ENCODE peak calls at places on chromosomes 5 and 9, in four cellular contexts. S is mammary epithelial cell, E is DND-41, A is GM23248. F is an unnamed sample.

GRCh38 chr5:107401470-107402085 is 269.2 kb downstream of the EFNA5 start:
- DNase-seq in S (no peak), E (no peak), A (no peak), F (no peak)

GRCh38 chr5:143019614-143020515 is 249.7 kb downstream of the ARHGAP26 start:
- DNase-seq in S (no peak), E (no peak), A (no peak), F (no peak)

GRCh38 chr5:111972080-111972479 is 215.1 kb upstream of the NREP start:
- DNase-seq in S (no peak), E (no peak), A (no peak), F (no peak)

GRCh38 chr5:2215059-2215458 is 332.3 kb upstream of the IRX4 start:
- DNase-seq in S (no peak), E (no peak), A (no peak), F (no peak)

GRCh38 chr5:145479271-145479670 is 355.9 kb downstream of the PRELID2 start:
- DNase-seq in S (no peak), E (no peak), A (peak), F (no peak)

GRCh38 chr5:159913481-159913880 is 2.8 kb upstream of the ADRA1B start:
- DNase-seq in S (no peak), E (no peak), A (no peak), F (no peak)

GRCh38 chr5:124865603-124866354 is 119.3 kb upstream of the ZNF608 start:
- DNase-seq in S (no peak), E (no peak), A (no peak), F (no peak)

GRCh38 chr9:76717611-76718010 is 46.6 kb upstream of the PCA3 start:
- DNase-seq in S (no peak), E (no peak), A (peak), F (no peak)

GRCh38 chr5:176389114-176389768 is 690 bp downstream of the HIGD2A start:
- DNase-seq in S (no peak), E (no peak), A (no peak), F (peak)

GRCh38 chr9:108477538-108478006 is 378.2 kb downstream of the ACTL7B start:
- DNase-seq in S (peak), E (no peak), A (peak), F (peak)

GRCh38 chr9:108476574-108476973 is 379.2 kb downstream of the ACTL7B start:
- DNase-seq in S (no peak), E (no peak), A (peak), F (peak)

GRCh38 chr9:108479989-108480652 is 375.7 kb downstream of the ACTL7B start:
- DNase-seq in S (no peak), E (no peak), A (no peak), F (no peak)

GRCh38 chr9:108478871-108479332 is 376.9 kb downstream of the ACTL7B start:
- DNase-seq in S (peak), E (no peak), A (peak), F (peak)

DNA sequence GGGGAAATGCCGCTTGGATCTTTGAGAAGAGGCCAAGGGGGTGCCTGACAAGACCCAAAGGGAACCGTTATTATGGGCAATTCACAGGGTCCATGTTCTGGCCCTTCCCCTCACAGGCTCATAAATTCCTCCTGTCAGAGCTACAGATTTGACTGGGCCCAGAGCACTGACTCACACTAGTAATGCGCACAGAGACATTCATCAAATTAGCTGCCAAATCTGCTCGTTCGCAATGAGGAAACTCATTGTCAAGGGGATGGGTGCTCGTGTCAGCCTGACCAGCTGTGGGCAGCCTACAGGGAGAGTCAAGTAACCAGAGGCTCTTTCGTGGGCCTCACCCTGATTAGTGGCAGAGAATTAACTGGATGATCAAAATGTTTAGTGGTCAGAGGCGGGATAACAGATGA is 377.4 kb downstream of the ACTL7B start:
- DNase-seq in S (peak), E (no peak), A (peak), F (peak)
- H2AFZ ChIP-seq in S (peak), E (no peak), A (peak), F (no peak)

GRCh38 chr5:95842955-95843544 is 20.5 kb upstream of the GLRX start:
- DNase-seq in S (no peak), E (peak), A (peak), F (peak)
- H2AFZ ChIP-seq in S (no peak), E (peak), A (peak), F (peak)

GRCh38 chr9:138050472-138051330 is 173.1 kb downstream of the CACNA1B start:
- DNase-seq in S (no peak), E (no peak), A (no peak), F (no peak)
- H2AFZ ChIP-seq in S (no peak), E (no peak), A (no peak), F (no peak)

GRCh38 chr9:130053109-130053503 is 600 bp upstream of the GPR107 start:
- DNase-seq in S (no peak), E (no peak), A (no peak), F (no peak)

GRCh38 chr9:130049431-130050210 is 4.1 kb upstream of the GPR107 start:
- DNase-seq in S (no peak), E (no peak), A (no peak), F (no peak)

GRCh38 chr9:130051855-130052254 is 1.9 kb upstream of the GPR107 start:
- DNase-seq in S (peak), E (no peak), A (peak), F (peak)

GRCh38 chr9:130053504-130054427 is at the start of gene GPR107:
- DNase-seq in S (peak), E (peak), A (peak), F (peak)

DNA sequence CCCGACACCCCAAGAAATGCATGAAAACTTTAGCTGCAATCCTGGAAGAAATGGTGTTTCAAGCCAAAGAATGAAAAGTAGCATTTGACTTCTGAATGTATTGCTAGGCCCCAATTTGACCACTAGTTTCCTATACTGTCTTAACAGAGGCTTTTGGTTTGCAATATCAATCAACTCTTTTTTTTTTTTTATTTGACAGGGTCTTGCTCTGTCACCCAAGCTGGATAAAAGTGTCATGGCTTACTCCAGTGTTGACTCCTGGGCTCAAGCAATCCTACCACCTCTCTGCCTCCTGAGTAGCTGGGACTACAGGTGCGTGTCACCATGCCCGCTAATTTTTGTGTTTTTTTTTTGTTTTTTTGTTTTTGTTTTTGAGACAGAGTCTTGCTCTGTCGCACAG is 3.2 kb upstream of the GPR107 start:
- DNase-seq in S (no peak), E (no peak), A (no peak), F (no peak)
- H2AFZ ChIP-seq in S (no peak), E (no peak), A (no peak), F (no peak)

DNA sequence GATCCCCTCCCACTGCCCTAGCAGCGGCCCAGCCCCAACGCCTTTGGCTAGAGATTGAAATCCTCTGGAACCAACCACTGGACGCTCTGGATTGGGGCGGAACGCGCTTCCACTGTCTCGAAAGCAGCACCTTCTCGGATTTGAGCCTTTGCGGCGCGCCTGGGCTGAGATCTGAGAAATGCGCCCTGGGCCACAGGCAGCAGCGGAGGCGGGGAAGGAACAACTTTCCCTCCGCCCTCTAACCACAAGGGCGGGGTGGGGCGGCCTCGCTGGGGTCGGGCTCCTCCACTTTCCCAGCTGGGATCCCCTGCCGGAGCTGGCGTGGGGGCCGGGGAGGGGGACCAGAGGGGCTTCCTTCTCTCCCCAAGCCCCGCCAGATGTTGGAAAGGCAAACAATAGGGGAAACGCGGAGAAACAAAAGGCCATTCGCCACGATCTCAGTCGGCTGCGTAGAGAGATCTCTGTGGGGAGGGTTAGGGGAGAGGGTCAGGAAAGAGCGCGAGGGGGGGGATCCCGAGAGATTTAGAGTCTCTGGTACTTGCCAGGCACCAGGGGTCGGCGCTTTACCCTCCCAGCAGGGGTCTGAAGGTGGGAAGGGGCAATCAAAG is 1.2 kb downstream of the MOB3B start:
- DNase-seq in S (peak), E (peak), A (peak), F (no peak)
- H2AFZ ChIP-seq in S (peak), E (no peak), A (peak), F (peak)

DNA sequence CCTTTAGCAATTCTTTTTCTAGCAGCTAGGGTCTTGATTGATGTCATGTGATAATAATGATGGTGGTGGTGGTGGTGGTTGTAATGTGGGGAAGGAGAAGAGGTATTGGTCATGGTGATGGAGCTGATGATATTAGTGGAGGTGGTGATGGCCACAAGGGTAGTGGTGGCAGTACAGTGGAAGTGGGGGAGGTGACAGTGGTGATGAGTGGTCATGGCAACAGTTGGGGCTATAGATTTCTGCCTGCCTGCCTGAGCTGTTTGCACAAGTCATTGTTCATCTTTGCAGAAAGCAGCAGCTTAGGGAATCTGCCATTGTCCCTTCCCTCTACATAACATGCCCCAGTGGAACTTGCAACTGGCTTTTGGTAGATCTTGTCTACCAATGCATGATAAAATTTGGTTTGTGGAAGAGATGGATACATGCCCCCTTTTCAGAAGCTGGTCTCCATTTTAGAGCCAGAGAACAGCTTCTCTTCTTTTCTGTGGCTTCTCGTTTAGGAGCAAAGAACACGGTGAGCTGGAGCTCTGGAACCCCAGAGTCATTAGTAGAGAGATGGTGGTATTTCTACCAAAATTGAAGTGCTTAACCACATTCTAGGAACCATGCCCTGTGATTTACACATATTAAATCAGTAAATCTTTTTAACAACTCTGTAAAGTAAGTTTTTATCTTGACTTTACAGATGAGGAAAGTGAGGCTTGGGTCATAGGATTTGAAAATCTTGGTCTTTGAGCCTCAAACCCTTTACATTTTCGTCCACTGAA is 100.3 kb downstream of the AOPEP start:
- DNase-seq in S (no peak), E (no peak), A (no peak), F (no peak)
- H2AFZ ChIP-seq in S (no peak), E (no peak), A (peak), F (no peak)

GRCh38 chr5:5025098-5025773 is 114.9 kb upstream of the ADAMTS16 start:
- DNase-seq in S (no peak), E (no peak), A (no peak), F (no peak)
- H2AFZ ChIP-seq in S (no peak), E (peak), A (no peak), F (peak)

DNA sequence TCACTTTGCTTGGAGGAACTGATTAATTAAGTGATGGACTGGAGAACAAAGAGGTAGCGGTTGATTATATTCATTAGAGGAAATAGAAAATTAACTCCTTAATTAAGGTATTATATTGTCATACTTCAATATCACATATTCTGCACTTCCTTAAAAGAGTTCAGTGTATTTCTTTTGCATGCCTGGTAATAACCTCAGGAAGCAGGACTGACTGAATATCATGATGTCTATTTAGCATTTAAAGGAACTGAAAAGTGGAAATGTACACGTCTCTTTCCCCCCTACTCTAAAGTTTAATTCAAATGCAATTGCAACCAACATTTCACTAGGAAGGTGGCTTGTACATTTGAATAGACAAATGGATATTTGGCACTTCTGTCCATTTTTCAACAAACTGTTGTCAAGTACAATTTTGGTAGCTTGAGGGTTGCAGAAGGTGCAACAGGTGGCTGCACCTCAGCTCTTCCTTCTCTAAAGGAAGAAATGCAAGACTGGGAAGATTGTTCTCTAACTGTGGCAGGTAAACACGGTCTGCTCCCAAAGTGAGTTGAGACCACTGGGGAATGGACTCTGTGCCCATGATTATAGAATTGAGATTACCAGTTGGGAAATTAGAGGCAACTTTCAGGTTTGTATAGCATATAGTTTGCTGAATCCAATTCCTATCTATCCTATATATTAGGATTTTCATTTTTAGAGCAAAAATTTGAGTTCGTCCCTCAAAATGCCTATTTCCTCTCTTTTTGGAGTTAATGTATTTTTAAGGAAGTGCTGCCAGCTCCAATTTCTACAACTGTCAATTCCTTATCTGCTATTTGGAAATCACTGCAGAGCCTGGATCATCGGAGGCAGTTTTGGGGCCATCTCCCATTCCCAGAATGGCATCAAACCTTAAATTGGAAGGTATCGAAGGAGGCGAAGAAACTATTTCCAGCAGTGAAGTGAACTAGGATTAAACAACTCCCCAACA is 98.9 kb upstream of the TAF11L2 start:
- DNase-seq in S (no peak), E (no peak), A (no peak), F (no peak)
- H2AFZ ChIP-seq in S (no peak), E (no peak), A (no peak), F (peak)

GRCh38 chr5:59758566-59758965 is 135.0 kb downstream of the PDE4D start:
- DNase-seq in S (peak), E (no peak), A (no peak), F (no peak)

GRCh38 chr5:59756373-59757035 is 137.0 kb downstream of the PDE4D start:
- DNase-seq in S (peak), E (no peak), A (no peak), F (peak)

GRCh38 chr5:59757442-59757841 is 136.1 kb downstream of the PDE4D start:
- DNase-seq in S (peak), E (no peak), A (peak), F (peak)

GRCh38 chr5:59760798-59761348 is 132.7 kb downstream of the PDE4D start:
- DNase-seq in S (peak), E (no peak), A (peak), F (peak)

GRCh38 chr5:59759600-59760357 is 133.7 kb downstream of the PDE4D start:
- DNase-seq in S (no peak), E (no peak), A (peak), F (peak)
- H2AFZ ChIP-seq in S (no peak), E (no peak), A (no peak), F (no peak)

DNA sequence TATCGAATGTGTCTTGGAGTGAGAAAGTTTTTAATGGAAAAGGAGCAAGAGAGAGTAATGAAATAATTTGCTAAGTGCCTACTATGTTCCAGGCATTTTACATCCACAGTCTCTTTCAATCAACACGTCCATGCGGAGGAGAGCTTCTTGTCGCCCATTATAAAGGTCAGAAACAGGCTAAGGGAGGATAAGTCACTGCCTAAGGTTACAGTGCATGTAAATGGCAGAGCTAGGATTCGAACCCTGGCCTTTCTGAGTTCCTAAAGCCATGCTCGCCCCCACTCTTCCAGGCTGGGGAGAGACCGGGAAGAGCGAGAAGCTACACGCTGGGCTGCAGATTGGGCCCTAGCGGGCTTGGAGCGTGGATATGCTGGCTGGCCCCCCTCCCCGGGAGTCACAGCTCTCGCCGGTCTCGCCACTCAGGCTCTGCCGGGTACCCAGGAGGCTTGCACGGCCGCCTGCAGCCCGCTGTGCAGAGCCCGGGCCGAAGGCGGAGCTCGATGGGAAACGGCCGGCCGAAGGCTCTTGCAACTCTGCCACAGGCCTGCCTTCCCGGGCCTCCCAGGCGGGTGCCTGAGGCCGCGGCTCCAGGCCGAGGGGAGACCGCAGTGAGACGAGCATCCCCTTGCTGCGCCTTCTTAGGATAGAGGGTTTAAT is 775 bp upstream of the LHX2 start:
- DNase-seq in S (no peak), E (no peak), A (peak), F (peak)
- H2AFZ ChIP-seq in S (peak), E (no peak), A (peak), F (peak)

F was measured in PC-3.